ENCODE peak calls at places on chromosomes 13 and 19, in eight cellular contexts. One of them, this sample, is unnamed.

GRCh38 chr19:9348671-9349070 is 14.1 kb upstream of the ZNF177 start:
- DNase-seq in uterus: no peak
- DNase-seq in heart left ventricle: no peak
- DNase-seq in cardiac fibroblast: no peak
- DNase-seq in breast epithelium: no peak
- DNase-seq in fibroblast of lung: no peak
- DNase-seq in Calu3: no peak
- DNase-seq in BJ: no peak
- DNase-seq in this sample: no peak

GRCh38 chr19:17775245-17775927 is 19.6 kb upstream of the B3GNT3 start:
- DNase-seq in heart left ventricle: no peak
- DNase-seq in cardiac fibroblast: peak
- DNase-seq in fibroblast of lung: no peak
- DNase-seq in Calu3: peak
- DNase-seq in BJ: no peak
- DNase-seq in uterus: no peak
- DNase-seq in breast epithelium: no peak
- DNase-seq in this sample: no peak

GRCh38 chr13:53204598-53204997 is 176.0 kb downstream of the OLFM4 start:
- DNase-seq in heart left ventricle: no peak
- DNase-seq in fibroblast of lung: no peak
- DNase-seq in BJ: no peak
- DNase-seq in breast epithelium: no peak
- DNase-seq in Calu3: no peak
- DNase-seq in cardiac fibroblast: no peak
- DNase-seq in uterus: no peak
- DNase-seq in this sample: no peak

GRCh38 chr13:110560606-110561334 is 752 bp downstream of the RAB20 start:
- DNase-seq in heart left ventricle: peak
- DNase-seq in cardiac fibroblast: peak
- DNase-seq in Calu3: no peak
- DNase-seq in BJ: no peak
- DNase-seq in breast epithelium: no peak
- DNase-seq in uterus: no peak
- DNase-seq in fibroblast of lung: peak
- DNase-seq in this sample: no peak

GRCh38 chr13:53010374-53011105 is 18.1 kb upstream of the OLFM4 start:
- DNase-seq in breast epithelium: peak
- DNase-seq in fibroblast of lung: no peak
- DNase-seq in BJ: no peak
- DNase-seq in Calu3: peak
- DNase-seq in heart left ventricle: no peak
- DNase-seq in cardiac fibroblast: no peak
- DNase-seq in uterus: no peak
- DNase-seq in this sample: peak

GRCh38 chr19:51458051-51458645 is at the start of gene SIGLEC8:
- DNase-seq in heart left ventricle: no peak
- DNase-seq in Calu3: no peak
- DNase-seq in BJ: no peak
- DNase-seq in fibroblast of lung: no peak
- DNase-seq in cardiac fibroblast: no peak
- DNase-seq in uterus: no peak
- DNase-seq in breast epithelium: no peak
- DNase-seq in this sample: no peak

GRCh38 chr13:37381502-37381901 is 217.1 kb downstream of the POSTN start:
- DNase-seq in uterus: no peak
- DNase-seq in breast epithelium: no peak
- DNase-seq in fibroblast of lung: peak
- DNase-seq in heart left ventricle: no peak
- DNase-seq in cardiac fibroblast: peak
- DNase-seq in Calu3: no peak
- DNase-seq in BJ: no peak
- DNase-seq in this sample: no peak

GRCh38 chr13:65275838-65276630 is 1954.1 kb downstream of the PCDH9 start:
- DNase-seq in cardiac fibroblast: no peak
- DNase-seq in breast epithelium: no peak
- DNase-seq in fibroblast of lung: no peak
- DNase-seq in BJ: no peak
- DNase-seq in uterus: no peak
- DNase-seq in heart left ventricle: no peak
- DNase-seq in Calu3: no peak
- DNase-seq in this sample: no peak

GRCh38 chr19:11138659-11139526 is 16.7 kb downstream of the SPC24 start:
- DNase-seq in breast epithelium: peak
- DNase-seq in heart left ventricle: peak
- DNase-seq in uterus: peak
- DNase-seq in fibroblast of lung: peak
- DNase-seq in Calu3: peak
- DNase-seq in cardiac fibroblast: peak
- DNase-seq in BJ: peak
- DNase-seq in this sample: no peak

GRCh38 chr19:36246006-36246391 is 31.1 kb downstream of the ZNF146 start:
- DNase-seq in cardiac fibroblast: peak
- DNase-seq in BJ: no peak
- DNase-seq in heart left ventricle: no peak
- DNase-seq in Calu3: no peak
- DNase-seq in breast epithelium: no peak
- DNase-seq in uterus: no peak
- DNase-seq in fibroblast of lung: no peak
- DNase-seq in this sample: no peak

GRCh38 chr13:113849546-113849945 is 14.3 kb downstream of the GAS6 start:
- DNase-seq in heart left ventricle: no peak
- DNase-seq in breast epithelium: no peak
- DNase-seq in cardiac fibroblast: no peak
- DNase-seq in uterus: no peak
- DNase-seq in Calu3: no peak
- DNase-seq in fibroblast of lung: no peak
- DNase-seq in BJ: no peak
- DNase-seq in this sample: no peak

GRCh38 chr19:51440846-51441409 is 17.3 kb downstream of the SIGLEC8 start:
- DNase-seq in Calu3: no peak
- DNase-seq in heart left ventricle: no peak
- DNase-seq in breast epithelium: no peak
- DNase-seq in fibroblast of lung: no peak
- DNase-seq in cardiac fibroblast: no peak
- DNase-seq in BJ: no peak
- DNase-seq in uterus: no peak
- DNase-seq in this sample: no peak

GRCh38 chr13:79226250-79226649 is 179.8 kb downstream of the RBM26 start:
- DNase-seq in fibroblast of lung: no peak
- DNase-seq in breast epithelium: no peak
- DNase-seq in cardiac fibroblast: no peak
- DNase-seq in uterus: no peak
- DNase-seq in heart left ventricle: no peak
- DNase-seq in Calu3: no peak
- DNase-seq in BJ: no peak
- DNase-seq in this sample: no peak

GRCh38 chr19:18915639-18916038 is 3.5 kb downstream of the COPE start:
- DNase-seq in breast epithelium: no peak
- DNase-seq in cardiac fibroblast: peak
- DNase-seq in BJ: no peak
- DNase-seq in uterus: no peak
- DNase-seq in fibroblast of lung: peak
- DNase-seq in Calu3: peak
- DNase-seq in heart left ventricle: no peak
- DNase-seq in this sample: no peak

GRCh38 chr19:5434970-5435641 is 20.1 kb upstream of the ZNRF4 start:
- DNase-seq in fibroblast of lung: peak
- DNase-seq in uterus: no peak
- DNase-seq in Calu3: no peak
- DNase-seq in BJ: peak
- DNase-seq in breast epithelium: no peak
- DNase-seq in cardiac fibroblast: peak
- DNase-seq in heart left ventricle: no peak
- DNase-seq in this sample: no peak

GRCh38 chr19:41398603-41399002 is 985 bp downstream of the BCKDHA start:
- DNase-seq in Calu3: no peak
- DNase-seq in heart left ventricle: no peak
- DNase-seq in uterus: no peak
- DNase-seq in cardiac fibroblast: no peak
- DNase-seq in BJ: no peak
- DNase-seq in breast epithelium: no peak
- DNase-seq in fibroblast of lung: no peak
- DNase-seq in this sample: no peak

GRCh38 chr13:21707586-21707985 is 36.7 kb downstream of the FGF9 start:
- DNase-seq in Calu3: no peak
- DNase-seq in heart left ventricle: no peak
- DNase-seq in fibroblast of lung: no peak
- DNase-seq in cardiac fibroblast: no peak
- DNase-seq in BJ: no peak
- DNase-seq in breast epithelium: no peak
- DNase-seq in uterus: no peak
- DNase-seq in this sample: no peak

DNA sequence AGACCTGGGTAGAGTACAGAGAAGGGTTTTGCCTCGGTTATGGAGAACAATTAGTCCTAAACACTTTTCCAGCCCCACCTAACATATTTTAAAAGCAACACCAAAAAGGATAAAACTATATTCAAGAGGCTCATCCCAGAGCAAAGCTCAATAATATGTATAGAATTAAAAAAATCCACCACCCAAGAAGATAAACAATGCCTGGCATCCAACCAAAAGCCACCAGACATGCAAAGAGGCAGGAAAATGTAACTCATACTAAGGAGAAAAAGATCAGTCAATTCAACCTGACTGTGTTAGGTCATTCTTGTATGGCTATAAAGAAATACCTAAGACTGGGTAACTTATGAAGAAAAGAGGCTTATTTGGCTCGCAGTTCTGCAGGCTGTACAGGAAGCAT is 39.3 kb downstream of the FGF9 start:
- DNase-seq in heart left ventricle: no peak
- DNase-seq in cardiac fibroblast: no peak
- DNase-seq in Calu3: no peak
- DNase-seq in BJ: no peak
- DNase-seq in breast epithelium: no peak
- DNase-seq in fibroblast of lung: no peak
- DNase-seq in uterus: no peak
- DNase-seq in this sample: no peak
- TF ChIP-seq CTCF in heart left ventricle: no peak
- TF ChIP-seq CTCF in cardiac fibroblast: no peak
- TF ChIP-seq CTCF in Calu3: no peak
- TF ChIP-seq CTCF in BJ: no peak
- TF ChIP-seq CTCF in breast epithelium: no peak
- TF ChIP-seq CTCF in fibroblast of lung: no peak
- TF ChIP-seq CTCF in uterus: no peak
- TF ChIP-seq CTCF in this sample: no peak

DNA sequence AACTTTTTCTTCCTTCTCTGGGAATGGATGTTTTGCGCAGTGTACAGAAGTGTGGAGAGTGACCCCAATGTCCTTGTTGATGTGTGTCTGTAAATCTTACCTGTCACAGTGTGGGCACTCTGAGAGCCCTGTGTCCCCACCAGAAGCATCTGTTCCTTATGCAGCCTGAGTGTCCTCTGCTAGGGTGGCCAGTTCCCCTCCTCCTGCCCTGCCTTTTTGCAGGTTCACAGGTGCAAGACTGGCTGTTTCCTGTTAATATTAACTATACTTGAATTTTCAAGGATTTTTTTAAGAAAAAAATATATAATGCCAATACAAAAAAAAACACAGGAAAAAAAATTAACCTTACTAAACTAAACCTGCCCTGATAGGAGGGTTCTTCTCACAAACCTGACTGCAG is 12.0 kb upstream of the GRAMD1A start:
- DNase-seq in uterus: no peak
- DNase-seq in heart left ventricle: no peak
- DNase-seq in breast epithelium: no peak
- DNase-seq in Calu3: no peak
- DNase-seq in BJ: no peak
- DNase-seq in cardiac fibroblast: no peak
- DNase-seq in fibroblast of lung: no peak
- DNase-seq in this sample: no peak
- TF ChIP-seq CTCF in uterus: no peak
- TF ChIP-seq CTCF in heart left ventricle: no peak
- TF ChIP-seq CTCF in breast epithelium: no peak
- TF ChIP-seq CTCF in Calu3: no peak
- TF ChIP-seq CTCF in BJ: no peak
- TF ChIP-seq CTCF in cardiac fibroblast: no peak
- TF ChIP-seq CTCF in fibroblast of lung: no peak
- TF ChIP-seq CTCF in this sample: no peak

DNA sequence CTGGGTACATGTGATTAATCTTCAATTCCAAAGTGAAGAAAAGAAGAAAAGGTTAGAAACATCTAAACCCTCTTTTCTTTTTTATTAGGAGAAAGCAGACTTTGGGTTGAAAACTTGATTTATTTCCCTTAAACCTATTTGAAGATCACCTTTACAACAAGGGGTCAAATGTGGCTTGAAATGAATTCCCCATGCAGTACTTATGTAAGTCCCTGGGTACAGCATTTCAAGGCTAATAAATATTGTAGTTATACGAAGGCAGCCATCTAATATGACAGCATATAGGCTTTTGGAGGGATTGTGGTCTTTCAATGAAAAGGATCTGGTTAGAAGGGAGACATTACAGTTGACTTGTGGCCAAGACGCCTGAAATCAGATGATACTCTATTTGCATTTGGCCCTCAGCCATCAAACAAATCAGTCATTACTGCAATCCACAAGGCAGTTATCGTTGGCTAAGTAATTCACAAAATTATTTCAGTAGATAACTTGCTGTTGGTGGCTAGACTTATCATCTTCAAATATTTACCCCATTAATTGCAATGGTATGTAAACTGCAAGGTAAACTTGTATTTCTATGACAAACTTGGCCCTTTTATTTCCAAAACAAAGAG is 242.7 kb downstream of the DCLK1 start:
- DNase-seq in BJ: no peak
- DNase-seq in breast epithelium: no peak
- DNase-seq in uterus: no peak
- DNase-seq in cardiac fibroblast: no peak
- DNase-seq in Calu3: no peak
- DNase-seq in heart left ventricle: no peak
- DNase-seq in fibroblast of lung: peak
- DNase-seq in this sample: no peak
- TF ChIP-seq CTCF in BJ: no peak
- TF ChIP-seq CTCF in breast epithelium: no peak
- TF ChIP-seq CTCF in uterus: no peak
- TF ChIP-seq CTCF in cardiac fibroblast: no peak
- TF ChIP-seq CTCF in Calu3: no peak
- TF ChIP-seq CTCF in heart left ventricle: no peak
- TF ChIP-seq CTCF in fibroblast of lung: no peak
- TF ChIP-seq CTCF in this sample: no peak

DNA sequence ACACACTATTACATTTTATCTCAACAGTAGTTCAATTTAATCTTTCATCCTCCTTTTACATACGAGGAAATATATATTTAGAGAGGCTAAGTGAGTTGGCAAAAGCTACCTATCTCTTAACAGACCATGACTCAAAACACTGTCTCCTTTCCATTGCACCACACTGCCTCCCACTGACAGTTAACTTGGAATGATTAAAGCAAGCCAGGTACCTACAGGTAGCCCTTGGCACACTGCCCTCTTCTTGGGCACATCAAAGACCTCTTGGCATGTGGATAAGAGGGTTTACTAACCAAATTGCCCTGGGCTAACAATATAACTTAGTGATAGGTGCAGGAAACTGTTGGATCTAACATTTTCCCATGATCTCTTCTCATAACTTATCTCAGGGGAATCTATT is 1.9 kb downstream of the ABHD13 start:
- DNase-seq in BJ: no peak
- DNase-seq in heart left ventricle: no peak
- DNase-seq in cardiac fibroblast: no peak
- DNase-seq in uterus: no peak
- DNase-seq in Calu3: no peak
- DNase-seq in breast epithelium: no peak
- DNase-seq in fibroblast of lung: no peak
- DNase-seq in this sample: no peak
- TF ChIP-seq CTCF in BJ: no peak
- TF ChIP-seq CTCF in heart left ventricle: no peak
- TF ChIP-seq CTCF in cardiac fibroblast: no peak
- TF ChIP-seq CTCF in uterus: no peak
- TF ChIP-seq CTCF in Calu3: no peak
- TF ChIP-seq CTCF in breast epithelium: no peak
- TF ChIP-seq CTCF in fibroblast of lung: no peak
- TF ChIP-seq CTCF in this sample: peak

This sample was measured in retinal pigment epithelial cell.